ENCODE peak calls at places on chromosomes 2 and 18, in seven cellular contexts. One of them, this sample, is unnamed. For H3K4me1, the result is how much of the 10 kb centered on the place peaks cover.

GRCh38 chr18:26566874-26567273 is 18.5 kb upstream of the KCTD1 start:
- DNase-seq in heart right ventricle: no peak
- DNase-seq in kidney: no peak
- DNase-seq in GM23248: no peak
- DNase-seq in astrocyte: no peak
- DNase-seq in gastrocnemius medialis: no peak
- DNase-seq in CD8-positive, alpha-beta memory T cell: no peak
- DNase-seq in this sample: no peak

GRCh38 chr2:150280255-150280654 is 207.2 kb downstream of the RND3 start:
- DNase-seq in heart right ventricle: peak
- DNase-seq in astrocyte: peak
- DNase-seq in CD8-positive, alpha-beta memory T cell: no peak
- DNase-seq in GM23248: peak
- DNase-seq in kidney: no peak
- DNase-seq in gastrocnemius medialis: peak
- DNase-seq in this sample: peak

GRCh38 chr18:36450264-36450663 is 152.8 kb downstream of the FHOD3 start:
- DNase-seq in kidney: no peak
- DNase-seq in astrocyte: no peak
- DNase-seq in gastrocnemius medialis: no peak
- DNase-seq in CD8-positive, alpha-beta memory T cell: no peak
- DNase-seq in GM23248: no peak
- DNase-seq in heart right ventricle: no peak
- DNase-seq in this sample: no peak

GRCh38 chr2:202039278-202040100 is 5.8 kb downstream of the FZD7 start:
- DNase-seq in CD8-positive, alpha-beta memory T cell: no peak
- DNase-seq in heart right ventricle: no peak
- DNase-seq in gastrocnemius medialis: no peak
- DNase-seq in GM23248: peak
- DNase-seq in astrocyte: no peak
- DNase-seq in kidney: no peak
- DNase-seq in this sample: no peak

GRCh38 chr2:151878655-151879563 is 50.7 kb upstream of the ARL5A start:
- DNase-seq in heart right ventricle: no peak
- DNase-seq in CD8-positive, alpha-beta memory T cell: no peak
- DNase-seq in kidney: no peak
- DNase-seq in astrocyte: peak
- DNase-seq in gastrocnemius medialis: no peak
- DNase-seq in GM23248: peak
- DNase-seq in this sample: no peak

GRCh38 chr2:42663106-42663755 is 94.8 kb downstream of the MTA3 start:
- DNase-seq in CD8-positive, alpha-beta memory T cell: peak
- DNase-seq in GM23248: peak
- DNase-seq in astrocyte: peak
- DNase-seq in kidney: peak
- DNase-seq in gastrocnemius medialis: peak
- DNase-seq in heart right ventricle: peak
- DNase-seq in this sample: peak

GRCh38 chr2:187581125-187581896 is 27.1 kb upstream of the TFPI start:
- DNase-seq in astrocyte: peak
- DNase-seq in gastrocnemius medialis: no peak
- DNase-seq in GM23248: peak
- DNase-seq in CD8-positive, alpha-beta memory T cell: no peak
- DNase-seq in kidney: no peak
- DNase-seq in heart right ventricle: peak
- DNase-seq in this sample: no peak

GRCh38 chr2:172342611-172343010 is 84.8 kb upstream of the ITGA6 start:
- DNase-seq in astrocyte: no peak
- DNase-seq in heart right ventricle: no peak
- DNase-seq in gastrocnemius medialis: no peak
- DNase-seq in kidney: no peak
- DNase-seq in GM23248: no peak
- DNase-seq in CD8-positive, alpha-beta memory T cell: no peak
- DNase-seq in this sample: no peak

GRCh38 chr18:45110577-45111506 is 430.2 kb downstream of the SETBP1 start:
- DNase-seq in GM23248: peak
- DNase-seq in gastrocnemius medialis: peak
- DNase-seq in kidney: no peak
- DNase-seq in CD8-positive, alpha-beta memory T cell: no peak
- DNase-seq in heart right ventricle: peak
- DNase-seq in astrocyte: peak
- DNase-seq in this sample: peak

GRCh38 chr18:10291568-10291981 is 162.9 kb upstream of the APCDD1 start:
- DNase-seq in CD8-positive, alpha-beta memory T cell: no peak
- DNase-seq in GM23248: peak
- DNase-seq in astrocyte: no peak
- DNase-seq in heart right ventricle: no peak
- DNase-seq in kidney: peak
- DNase-seq in gastrocnemius medialis: no peak
- DNase-seq in this sample: no peak

GRCh38 chr2:16625759-16626158 is 39.9 kb downstream of the CYRIA start:
- DNase-seq in CD8-positive, alpha-beta memory T cell: no peak
- DNase-seq in astrocyte: no peak
- DNase-seq in GM23248: no peak
- DNase-seq in gastrocnemius medialis: no peak
- DNase-seq in heart right ventricle: no peak
- DNase-seq in kidney: no peak
- DNase-seq in this sample: no peak

GRCh38 chr18:79195716-79196683 is 126.8 kb downstream of the ATP9B start:
- DNase-seq in kidney: no peak
- DNase-seq in astrocyte: no peak
- DNase-seq in GM23248: no peak
- DNase-seq in CD8-positive, alpha-beta memory T cell: no peak
- DNase-seq in gastrocnemius medialis: no peak
- DNase-seq in heart right ventricle: no peak
- DNase-seq in this sample: no peak

GRCh38 chr18:25560369-25560768 is 208.4 kb upstream of the ZNF521 start:
- DNase-seq in GM23248: peak
- DNase-seq in CD8-positive, alpha-beta memory T cell: no peak
- DNase-seq in kidney: no peak
- DNase-seq in gastrocnemius medialis: peak
- DNase-seq in astrocyte: no peak
- DNase-seq in heart right ventricle: peak
- DNase-seq in this sample: no peak

GRCh38 chr2:129802290-129802689 is 177.2 kb upstream of the RAB6C start:
- DNase-seq in gastrocnemius medialis: no peak
- DNase-seq in CD8-positive, alpha-beta memory T cell: no peak
- DNase-seq in GM23248: no peak
- DNase-seq in heart right ventricle: no peak
- DNase-seq in astrocyte: no peak
- DNase-seq in kidney: no peak
- DNase-seq in this sample: no peak

GRCh38 chr2:1132328-1132964 is 181.8 kb downstream of the SNTG2 start:
- DNase-seq in gastrocnemius medialis: no peak
- DNase-seq in GM23248: no peak
- DNase-seq in CD8-positive, alpha-beta memory T cell: no peak
- DNase-seq in astrocyte: no peak
- DNase-seq in heart right ventricle: no peak
- DNase-seq in kidney: no peak
- DNase-seq in this sample: no peak

GRCh38 chr2:15890936-15891905 is 49.1 kb upstream of the MYCN start:
- DNase-seq in kidney: no peak
- DNase-seq in GM23248: no peak
- DNase-seq in astrocyte: no peak
- DNase-seq in heart right ventricle: no peak
- DNase-seq in gastrocnemius medialis: no peak
- DNase-seq in CD8-positive, alpha-beta memory T cell: no peak
- DNase-seq in this sample: no peak

GRCh38 chr2:237883951-237884392 is 24.5 kb downstream of the RAMP1 start:
- DNase-seq in kidney: peak
- DNase-seq in astrocyte: no peak
- DNase-seq in GM23248: no peak
- DNase-seq in heart right ventricle: no peak
- DNase-seq in gastrocnemius medialis: no peak
- DNase-seq in CD8-positive, alpha-beta memory T cell: no peak
- DNase-seq in this sample: no peak
- H3K27ac ChIP-seq in kidney: no peak
- H3K27ac ChIP-seq in astrocyte: no peak
- H3K27ac ChIP-seq in GM23248: no peak
- H3K27ac ChIP-seq in heart right ventricle: peak
- H3K27ac ChIP-seq in gastrocnemius medialis: peak
- H3K27ac ChIP-seq in CD8-positive, alpha-beta memory T cell: no peak
- H3K27ac ChIP-seq in this sample: peak

DNA sequence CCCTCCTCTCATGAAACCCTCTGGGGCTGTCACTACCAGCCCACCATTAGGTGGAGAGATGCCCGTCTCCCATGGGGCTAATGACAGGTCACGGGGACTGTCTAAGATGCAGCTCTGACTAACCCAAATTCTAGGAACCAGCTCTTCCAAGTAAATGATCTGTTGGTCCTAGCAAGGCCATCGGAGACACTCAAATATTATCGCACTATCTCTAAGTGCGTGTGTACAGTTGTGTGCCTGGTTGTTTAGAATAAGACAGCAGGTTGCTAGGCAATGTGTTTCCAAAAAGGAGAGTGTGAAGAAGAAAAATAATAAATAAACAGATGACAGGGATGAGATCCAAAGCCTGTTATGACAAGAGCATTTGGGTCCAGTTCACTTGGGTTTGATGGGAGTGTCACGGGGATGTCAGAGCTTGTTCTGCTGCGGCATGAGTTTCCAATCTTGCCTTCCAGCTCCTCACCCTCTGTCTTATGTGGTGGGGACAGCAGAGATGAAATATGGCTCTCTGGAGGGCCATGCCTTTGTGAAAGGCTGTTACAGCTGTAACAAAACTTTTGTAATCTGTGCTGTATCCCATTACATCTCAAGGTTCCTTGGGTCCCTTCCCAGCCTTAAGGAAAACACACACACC is 127.4 kb upstream of the TNP1 start:
- DNase-seq in heart right ventricle: no peak
- DNase-seq in astrocyte: no peak
- DNase-seq in kidney: peak
- DNase-seq in gastrocnemius medialis: peak
- DNase-seq in GM23248: no peak
- DNase-seq in CD8-positive, alpha-beta memory T cell: no peak
- DNase-seq in this sample: no peak
- H3K4me1 ChIP-seq in heart right ventricle: under half
- H3K4me1 ChIP-seq in astrocyte: under half
- H3K4me1 ChIP-seq in kidney: under half
- H3K4me1 ChIP-seq in gastrocnemius medialis: under half
- H3K4me1 ChIP-seq in GM23248: under half
- H3K4me1 ChIP-seq in CD8-positive, alpha-beta memory T cell: under half
- H3K4me1 ChIP-seq in this sample: under half

GRCh38 chr2:207531024-207531411 is 1.3 kb downstream of the CREB1 start:
- DNase-seq in CD8-positive, alpha-beta memory T cell: no peak
- DNase-seq in gastrocnemius medialis: no peak
- DNase-seq in astrocyte: no peak
- DNase-seq in kidney: no peak
- DNase-seq in GM23248: peak
- DNase-seq in heart right ventricle: no peak
- DNase-seq in this sample: no peak

GRCh38 chr2:207534390-207534789 is 4.6 kb downstream of the CREB1 start:
- DNase-seq in CD8-positive, alpha-beta memory T cell: no peak
- DNase-seq in GM23248: no peak
- DNase-seq in heart right ventricle: no peak
- DNase-seq in astrocyte: no peak
- DNase-seq in gastrocnemius medialis: no peak
- DNase-seq in kidney: no peak
- DNase-seq in this sample: no peak

GRCh38 chr2:207533609-207534008 is 3.8 kb downstream of the CREB1 start:
- DNase-seq in gastrocnemius medialis: no peak
- DNase-seq in heart right ventricle: no peak
- DNase-seq in astrocyte: no peak
- DNase-seq in kidney: no peak
- DNase-seq in GM23248: no peak
- DNase-seq in CD8-positive, alpha-beta memory T cell: no peak
- DNase-seq in this sample: no peak

GRCh38 chr2:207530160-207531023 is 630 bp downstream of the CREB1 start:
- DNase-seq in heart right ventricle: peak
- DNase-seq in gastrocnemius medialis: peak
- DNase-seq in kidney: peak
- DNase-seq in astrocyte: no peak
- DNase-seq in GM23248: peak
- DNase-seq in CD8-positive, alpha-beta memory T cell: peak
- DNase-seq in this sample: peak

DNA sequence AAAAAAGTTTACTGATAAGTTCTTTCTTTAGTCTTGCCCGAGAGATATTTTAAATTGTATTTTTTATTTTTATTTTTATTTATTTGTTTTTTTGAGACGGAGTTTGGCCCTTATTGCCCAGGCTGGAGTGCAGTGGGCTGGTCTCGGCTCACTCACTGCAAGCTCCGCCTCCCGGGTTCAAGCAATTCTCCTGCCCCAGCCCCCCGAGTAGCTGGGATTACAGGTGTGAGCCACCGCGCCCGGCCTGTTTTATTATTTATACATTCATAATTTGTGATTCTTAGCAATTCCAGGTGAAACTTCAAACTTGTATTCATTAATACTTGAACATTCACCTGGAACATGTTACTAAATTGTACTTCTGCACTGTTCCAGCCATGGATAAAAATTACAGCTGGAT is 2.9 kb downstream of the CREB1 start:
- DNase-seq in GM23248: no peak
- DNase-seq in heart right ventricle: no peak
- DNase-seq in kidney: no peak
- DNase-seq in CD8-positive, alpha-beta memory T cell: no peak
- DNase-seq in gastrocnemius medialis: no peak
- DNase-seq in astrocyte: no peak
- DNase-seq in this sample: no peak
- H3K27ac ChIP-seq in GM23248: no peak
- H3K27ac ChIP-seq in heart right ventricle: peak
- H3K27ac ChIP-seq in kidney: no peak
- H3K27ac ChIP-seq in CD8-positive, alpha-beta memory T cell: peak
- H3K27ac ChIP-seq in gastrocnemius medialis: peak
- H3K27ac ChIP-seq in astrocyte: no peak
- H3K27ac ChIP-seq in this sample: peak

GRCh38 chr2:106960633-106961205 is 74.8 kb upstream of the ST6GAL2 start:
- DNase-seq in astrocyte: peak
- DNase-seq in CD8-positive, alpha-beta memory T cell: no peak
- DNase-seq in kidney: no peak
- DNase-seq in GM23248: no peak
- DNase-seq in heart right ventricle: no peak
- DNase-seq in gastrocnemius medialis: no peak
- DNase-seq in this sample: no peak
- H3K4me1 ChIP-seq in astrocyte: under half
- H3K4me1 ChIP-seq in CD8-positive, alpha-beta memory T cell: under half
- H3K4me1 ChIP-seq in kidney: under half
- H3K4me1 ChIP-seq in GM23248: under half
- H3K4me1 ChIP-seq in heart right ventricle: under half
- H3K4me1 ChIP-seq in gastrocnemius medialis: under half
- H3K4me1 ChIP-seq in this sample: under half

GRCh38 chr18:48741866-48742265 is 203.0 kb downstream of the CTIF start:
- DNase-seq in astrocyte: no peak
- DNase-seq in CD8-positive, alpha-beta memory T cell: no peak
- DNase-seq in gastrocnemius medialis: no peak
- DNase-seq in kidney: peak
- DNase-seq in GM23248: no peak
- DNase-seq in heart right ventricle: no peak
- DNase-seq in this sample: no peak
- H3K27ac ChIP-seq in astrocyte: no peak
- H3K27ac ChIP-seq in CD8-positive, alpha-beta memory T cell: no peak
- H3K27ac ChIP-seq in gastrocnemius medialis: no peak
- H3K27ac ChIP-seq in kidney: no peak
- H3K27ac ChIP-seq in GM23248: peak
- H3K27ac ChIP-seq in heart right ventricle: no peak
- H3K27ac ChIP-seq in this sample: no peak